ENCODE peak calls at places on chromosomes 5 and 9, in six cellular contexts. One of them, this sample, is unnamed.

GRCh38 chr5:112772095-112772494 is 34.4 kb downstream of the APC start:
- DNase-seq in mesothelial cell of epicardium: no peak
- DNase-seq in left ventricle myocardium inferior: no peak
- DNase-seq in adrenal gland: no peak
- DNase-seq in CD8-positive, alpha-beta T cell: no peak
- DNase-seq in GM12865: no peak
- DNase-seq in this sample: no peak

GRCh38 chr9:37650299-37650872 is 368 bp upstream of the FRMPD1 start:
- DNase-seq in CD8-positive, alpha-beta T cell: no peak
- DNase-seq in left ventricle myocardium inferior: no peak
- DNase-seq in GM12865: no peak
- DNase-seq in adrenal gland: no peak
- DNase-seq in mesothelial cell of epicardium: no peak
- DNase-seq in this sample: no peak

GRCh38 chr5:112784726-112785125 is 47.0 kb downstream of the APC start:
- DNase-seq in mesothelial cell of epicardium: no peak
- DNase-seq in CD8-positive, alpha-beta T cell: no peak
- DNase-seq in left ventricle myocardium inferior: no peak
- DNase-seq in GM12865: no peak
- DNase-seq in adrenal gland: no peak
- DNase-seq in this sample: no peak

GRCh38 chr5:89034588-89034987 is 151.6 kb upstream of the MEF2C start:
- DNase-seq in mesothelial cell of epicardium: no peak
- DNase-seq in GM12865: peak
- DNase-seq in left ventricle myocardium inferior: no peak
- DNase-seq in adrenal gland: no peak
- DNase-seq in CD8-positive, alpha-beta T cell: no peak
- DNase-seq in this sample: no peak

GRCh38 chr9:6625363-6625762 is 20.2 kb downstream of the GLDC start:
- DNase-seq in CD8-positive, alpha-beta T cell: no peak
- DNase-seq in left ventricle myocardium inferior: no peak
- DNase-seq in adrenal gland: no peak
- DNase-seq in GM12865: no peak
- DNase-seq in mesothelial cell of epicardium: no peak
- DNase-seq in this sample: no peak

GRCh38 chr5:125190232-125191051 is 444.0 kb upstream of the ZNF608 start:
- DNase-seq in left ventricle myocardium inferior: no peak
- DNase-seq in GM12865: no peak
- DNase-seq in mesothelial cell of epicardium: no peak
- DNase-seq in CD8-positive, alpha-beta T cell: no peak
- DNase-seq in adrenal gland: no peak
- DNase-seq in this sample: no peak

GRCh38 chr9:35907732-35908483 is 1.4 kb upstream of the SPAAR start:
- DNase-seq in GM12865: no peak
- DNase-seq in CD8-positive, alpha-beta T cell: no peak
- DNase-seq in adrenal gland: no peak
- DNase-seq in mesothelial cell of epicardium: no peak
- DNase-seq in left ventricle myocardium inferior: peak
- DNase-seq in this sample: no peak

GRCh38 chr9:35277171-35277520 is 115.3 kb downstream of the UNC13B start:
- DNase-seq in left ventricle myocardium inferior: no peak
- DNase-seq in GM12865: no peak
- DNase-seq in adrenal gland: no peak
- DNase-seq in mesothelial cell of epicardium: no peak
- DNase-seq in CD8-positive, alpha-beta T cell: no peak
- DNase-seq in this sample: no peak

GRCh38 chr9:19148170-19148569 is 20.9 kb upstream of the PLIN2 start:
- DNase-seq in GM12865: no peak
- DNase-seq in left ventricle myocardium inferior: no peak
- DNase-seq in adrenal gland: peak
- DNase-seq in CD8-positive, alpha-beta T cell: no peak
- DNase-seq in mesothelial cell of epicardium: no peak
- DNase-seq in this sample: no peak

GRCh38 chr9:128635266-128636023 is 21.2 kb downstream of the DYNC2I2 start:
- DNase-seq in left ventricle myocardium inferior: peak
- DNase-seq in mesothelial cell of epicardium: peak
- DNase-seq in adrenal gland: peak
- DNase-seq in GM12865: no peak
- DNase-seq in CD8-positive, alpha-beta T cell: no peak
- DNase-seq in this sample: no peak

GRCh38 chr5:149654282-149654681 is 73.0 kb downstream of the ARHGEF37 start:
- DNase-seq in adrenal gland: no peak
- DNase-seq in mesothelial cell of epicardium: no peak
- DNase-seq in GM12865: no peak
- DNase-seq in CD8-positive, alpha-beta T cell: no peak
- DNase-seq in left ventricle myocardium inferior: no peak
- DNase-seq in this sample: no peak

GRCh38 chr9:78406933-78407332 is 110.0 kb downstream of the PSAT1 start:
- DNase-seq in mesothelial cell of epicardium: no peak
- DNase-seq in CD8-positive, alpha-beta T cell: no peak
- DNase-seq in left ventricle myocardium inferior: no peak
- DNase-seq in GM12865: no peak
- DNase-seq in adrenal gland: no peak
- DNase-seq in this sample: no peak

GRCh38 chr9:86589273-86589672 is 235.1 kb upstream of the TUT7 start:
- DNase-seq in adrenal gland: no peak
- DNase-seq in left ventricle myocardium inferior: no peak
- DNase-seq in CD8-positive, alpha-beta T cell: no peak
- DNase-seq in mesothelial cell of epicardium: no peak
- DNase-seq in GM12865: no peak
- DNase-seq in this sample: no peak

GRCh38 chr5:44605926-44606325 is 202.8 kb upstream of the MRPS30 start:
- DNase-seq in left ventricle myocardium inferior: no peak
- DNase-seq in adrenal gland: no peak
- DNase-seq in CD8-positive, alpha-beta T cell: no peak
- DNase-seq in GM12865: no peak
- DNase-seq in mesothelial cell of epicardium: no peak
- DNase-seq in this sample: no peak

DNA sequence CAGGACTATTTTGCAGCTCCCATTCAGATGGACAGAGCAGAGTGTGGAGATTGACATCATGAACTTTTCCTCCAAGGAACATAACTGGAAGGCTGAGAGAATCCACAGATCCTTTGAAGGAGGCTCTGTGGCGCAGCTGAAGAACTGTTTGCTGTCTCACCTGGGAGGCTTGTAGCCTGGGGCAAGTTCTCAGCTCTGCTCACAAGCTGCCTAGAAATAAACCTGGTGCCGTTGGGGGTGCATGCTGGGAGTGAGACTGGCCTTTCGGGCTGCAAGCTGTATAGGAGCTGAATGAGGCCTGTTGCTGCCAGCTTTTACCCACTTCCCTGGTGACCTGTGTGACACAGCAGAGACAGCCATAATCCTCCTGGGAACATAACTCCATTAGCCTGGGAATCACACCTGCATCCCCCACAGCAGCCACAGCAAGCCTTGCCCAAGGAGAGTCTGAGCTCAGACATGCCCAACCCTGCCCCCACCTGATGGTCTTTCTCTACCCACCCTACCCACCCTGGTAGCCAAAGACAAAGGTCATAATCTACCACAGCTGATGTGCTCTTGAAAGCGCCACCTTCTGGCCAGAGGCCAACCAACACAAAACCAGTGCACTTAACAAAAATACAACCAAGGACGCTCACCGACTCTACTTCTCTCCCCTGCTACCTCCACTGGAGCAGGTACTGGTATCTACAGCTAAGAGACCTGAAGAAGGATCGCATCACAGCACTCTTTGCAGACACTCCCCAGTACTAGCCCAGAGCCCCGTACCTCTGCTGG is 205.1 kb upstream of the MRPS30 start:
- DNase-seq in GM12865: peak
- DNase-seq in left ventricle myocardium inferior: no peak
- DNase-seq in mesothelial cell of epicardium: no peak
- DNase-seq in CD8-positive, alpha-beta T cell: no peak
- DNase-seq in adrenal gland: no peak
- DNase-seq in this sample: no peak
- TF ChIP-seq CTCF in GM12865: peak
- TF ChIP-seq CTCF in left ventricle myocardium inferior: no peak
- TF ChIP-seq CTCF in mesothelial cell of epicardium: no peak
- TF ChIP-seq CTCF in CD8-positive, alpha-beta T cell: no peak
- TF ChIP-seq CTCF in adrenal gland: no peak
- TF ChIP-seq CTCF in this sample: no peak

DNA sequence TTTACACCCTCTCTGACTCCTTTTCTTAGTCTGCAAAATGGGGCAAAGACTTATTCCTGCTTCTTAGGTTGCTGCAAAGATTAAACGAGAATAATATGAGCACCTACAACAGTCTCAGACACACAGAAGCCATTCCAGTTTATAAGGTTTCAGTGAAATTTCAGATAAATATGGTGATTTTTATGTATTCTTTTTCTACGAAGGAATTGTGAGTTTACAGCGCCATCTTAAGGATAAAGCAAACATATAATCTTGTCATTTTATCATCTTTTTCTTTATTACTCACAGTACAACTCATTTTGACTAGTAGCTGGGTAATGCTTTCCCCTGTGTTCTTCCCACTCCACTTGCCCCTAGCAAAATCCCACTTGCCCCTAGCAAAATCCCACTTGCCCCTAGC is 29.2 kb upstream of the SMC5 start:
- DNase-seq in CD8-positive, alpha-beta T cell: no peak
- DNase-seq in GM12865: no peak
- DNase-seq in left ventricle myocardium inferior: no peak
- DNase-seq in mesothelial cell of epicardium: no peak
- DNase-seq in adrenal gland: no peak
- DNase-seq in this sample: no peak
- TF ChIP-seq CTCF in CD8-positive, alpha-beta T cell: no peak
- TF ChIP-seq CTCF in GM12865: peak
- TF ChIP-seq CTCF in left ventricle myocardium inferior: peak
- TF ChIP-seq CTCF in mesothelial cell of epicardium: no peak
- TF ChIP-seq CTCF in adrenal gland: no peak
- TF ChIP-seq CTCF in this sample: peak

GRCh38 chr5:92559743-92560142 is 1021.3 kb downstream of the NR2F1-AS1 start:
- DNase-seq in GM12865: no peak
- DNase-seq in mesothelial cell of epicardium: no peak
- DNase-seq in adrenal gland: no peak
- DNase-seq in left ventricle myocardium inferior: no peak
- DNase-seq in CD8-positive, alpha-beta T cell: no peak
- DNase-seq in this sample: no peak
- TF ChIP-seq CTCF in GM12865: no peak
- TF ChIP-seq CTCF in mesothelial cell of epicardium: no peak
- TF ChIP-seq CTCF in adrenal gland: no peak
- TF ChIP-seq CTCF in left ventricle myocardium inferior: no peak
- TF ChIP-seq CTCF in CD8-positive, alpha-beta T cell: no peak
- TF ChIP-seq CTCF in this sample: no peak

GRCh38 chr9:117073071-117073470 is 341.8 kb downstream of the ASTN2 start:
- DNase-seq in left ventricle myocardium inferior: no peak
- DNase-seq in adrenal gland: no peak
- DNase-seq in CD8-positive, alpha-beta T cell: no peak
- DNase-seq in GM12865: no peak
- DNase-seq in mesothelial cell of epicardium: no peak
- DNase-seq in this sample: no peak

GRCh38 chr9:117074337-117074662 is 340.6 kb downstream of the ASTN2 start:
- DNase-seq in mesothelial cell of epicardium: no peak
- DNase-seq in CD8-positive, alpha-beta T cell: no peak
- DNase-seq in GM12865: no peak
- DNase-seq in adrenal gland: no peak
- DNase-seq in left ventricle myocardium inferior: no peak
- DNase-seq in this sample: no peak

GRCh38 chr9:117075636-117076035 is 339.2 kb downstream of the ASTN2 start:
- DNase-seq in CD8-positive, alpha-beta T cell: no peak
- DNase-seq in mesothelial cell of epicardium: no peak
- DNase-seq in left ventricle myocardium inferior: no peak
- DNase-seq in adrenal gland: no peak
- DNase-seq in GM12865: no peak
- DNase-seq in this sample: no peak

GRCh38 chr9:117074782-117075510 is 339.9 kb downstream of the ASTN2 start:
- DNase-seq in adrenal gland: no peak
- DNase-seq in left ventricle myocardium inferior: no peak
- DNase-seq in GM12865: no peak
- DNase-seq in mesothelial cell of epicardium: no peak
- DNase-seq in CD8-positive, alpha-beta T cell: no peak
- DNase-seq in this sample: no peak

DNA sequence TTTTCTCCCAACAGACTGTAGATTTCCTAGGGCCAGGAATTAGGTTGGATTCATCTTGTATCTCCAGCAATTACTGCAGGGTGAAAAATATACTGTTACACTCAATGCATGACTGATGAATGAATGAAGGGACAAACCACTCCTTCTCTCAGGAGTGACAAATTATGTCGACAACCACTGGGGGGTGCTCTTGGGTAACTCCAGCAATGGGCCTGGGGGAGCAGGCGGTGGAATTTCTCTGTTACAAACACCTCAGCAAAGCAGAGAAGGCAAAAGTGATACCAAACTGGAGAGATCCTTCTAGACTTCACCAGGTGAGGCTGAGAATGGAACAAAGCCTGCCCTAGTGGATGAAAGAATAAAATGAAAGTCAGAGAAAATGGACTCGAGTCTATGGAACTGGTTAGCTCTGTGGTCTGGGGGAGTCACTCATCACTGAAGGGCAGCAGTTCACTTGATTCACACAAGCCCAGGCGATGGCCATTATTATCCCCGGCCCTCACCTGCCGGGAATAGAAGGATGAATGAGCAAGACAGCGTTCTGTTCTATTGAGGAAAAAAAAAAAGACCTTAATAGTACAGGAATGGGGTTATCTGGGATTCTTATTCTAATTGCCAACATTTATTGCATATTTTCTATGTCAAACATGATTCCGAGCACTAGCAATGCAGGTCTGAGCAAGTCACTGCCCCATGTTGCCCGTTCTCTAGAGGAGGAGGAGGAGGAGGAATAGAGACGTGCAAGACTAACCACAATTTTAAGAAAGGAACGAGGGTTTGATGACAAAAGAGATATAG is 341.1 kb downstream of the ASTN2 start:
- DNase-seq in adrenal gland: no peak
- DNase-seq in left ventricle myocardium inferior: no peak
- DNase-seq in mesothelial cell of epicardium: no peak
- DNase-seq in GM12865: peak
- DNase-seq in CD8-positive, alpha-beta T cell: no peak
- DNase-seq in this sample: peak
- TF ChIP-seq CTCF in adrenal gland: peak
- TF ChIP-seq CTCF in left ventricle myocardium inferior: peak
- TF ChIP-seq CTCF in mesothelial cell of epicardium: peak
- TF ChIP-seq CTCF in GM12865: peak
- TF ChIP-seq CTCF in CD8-positive, alpha-beta T cell: no peak
- TF ChIP-seq CTCF in this sample: peak

GRCh38 chr5:76404694-76405306 is 1.7 kb downstream of the IQGAP2 start:
- DNase-seq in left ventricle myocardium inferior: no peak
- DNase-seq in CD8-positive, alpha-beta T cell: no peak
- DNase-seq in GM12865: no peak
- DNase-seq in adrenal gland: no peak
- DNase-seq in mesothelial cell of epicardium: no peak
- DNase-seq in this sample: no peak

GRCh38 chr5:76402880-76403712 is at the start of gene IQGAP2:
- DNase-seq in CD8-positive, alpha-beta T cell: peak
- DNase-seq in adrenal gland: peak
- DNase-seq in left ventricle myocardium inferior: peak
- DNase-seq in GM12865: peak
- DNase-seq in mesothelial cell of epicardium: peak
- DNase-seq in this sample: peak

GRCh38 chr5:76402251-76402879 is 720 bp upstream of the IQGAP2 start:
- DNase-seq in GM12865: peak
- DNase-seq in left ventricle myocardium inferior: peak
- DNase-seq in mesothelial cell of epicardium: no peak
- DNase-seq in adrenal gland: peak
- DNase-seq in CD8-positive, alpha-beta T cell: peak
- DNase-seq in this sample: no peak

GRCh38 chr5:76403963-76404693 is 1.0 kb downstream of the IQGAP2 start:
- DNase-seq in CD8-positive, alpha-beta T cell: peak
- DNase-seq in left ventricle myocardium inferior: peak
- DNase-seq in GM12865: peak
- DNase-seq in mesothelial cell of epicardium: peak
- DNase-seq in adrenal gland: peak
- DNase-seq in this sample: no peak

DNA sequence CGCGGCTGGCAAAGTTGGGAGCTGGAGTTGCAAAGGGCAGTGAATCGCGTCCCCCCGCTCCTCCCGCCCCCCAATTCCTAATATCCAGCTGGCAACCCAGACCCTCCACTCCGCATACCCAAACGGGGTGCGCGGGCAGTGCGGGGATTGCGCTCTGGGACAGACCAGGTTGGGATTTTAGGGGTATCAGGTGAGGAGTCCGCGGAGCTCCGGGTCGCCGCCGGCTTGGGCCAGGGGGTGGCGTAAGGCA is 553 bp downstream of the IQGAP2 start:
- DNase-seq in mesothelial cell of epicardium: no peak
- DNase-seq in CD8-positive, alpha-beta T cell: no peak
- DNase-seq in left ventricle myocardium inferior: no peak
- DNase-seq in GM12865: no peak
- DNase-seq in adrenal gland: no peak
- DNase-seq in this sample: no peak
- TF ChIP-seq CTCF in mesothelial cell of epicardium: no peak
- TF ChIP-seq CTCF in CD8-positive, alpha-beta T cell: no peak
- TF ChIP-seq CTCF in left ventricle myocardium inferior: no peak
- TF ChIP-seq CTCF in GM12865: peak
- TF ChIP-seq CTCF in adrenal gland: peak
- TF ChIP-seq CTCF in this sample: no peak

This sample was measured in D721Med.